ENCODE peak calls at places on chromosome 11, in nine cellular contexts. One of them, this sample, is unnamed.

GRCh38 chr11:15692739-15693138 is 578.0 kb downstream of the INSC start:
- DNase-seq in PC-9: no peak
- DNase-seq in ovary: no peak
- DNase-seq in T-helper 2 cell: no peak
- DNase-seq in stimulated activated CD8-positive, alpha-beta memory T cell treated with anti-CD3 and anti-CD28 coated beads, Interleukin-7, amount 100 ng/mL, for 24 hours: no peak
- DNase-seq in memory B cell: no peak
- DNase-seq in lower leg skin: no peak
- DNase-seq in cardiac muscle cell: no peak
- DNase-seq in esophagus squamous epithelium: no peak
- DNase-seq in this sample: no peak

GRCh38 chr11:78080084-78080817 is 589 bp upstream of the NDUFC2 start:
- DNase-seq in PC-9: no peak
- DNase-seq in ovary: no peak
- DNase-seq in T-helper 2 cell: no peak
- DNase-seq in stimulated activated CD8-positive, alpha-beta memory T cell treated with anti-CD3 and anti-CD28 coated beads, Interleukin-7, amount 100 ng/mL, for 24 hours: no peak
- DNase-seq in memory B cell: no peak
- DNase-seq in lower leg skin: no peak
- DNase-seq in cardiac muscle cell: no peak
- DNase-seq in esophagus squamous epithelium: no peak
- DNase-seq in this sample: no peak

GRCh38 chr11:8832571-8833260 is 78.3 kb upstream of the AKIP1 start:
- DNase-seq in PC-9: peak; percentile 73
- DNase-seq in ovary: no peak
- DNase-seq in T-helper 2 cell: no peak
- DNase-seq in stimulated activated CD8-positive, alpha-beta memory T cell treated with anti-CD3 and anti-CD28 coated beads, Interleukin-7, amount 100 ng/mL, for 24 hours: no peak
- DNase-seq in memory B cell: no peak
- DNase-seq in lower leg skin: no peak
- DNase-seq in cardiac muscle cell: no peak
- DNase-seq in esophagus squamous epithelium: no peak
- DNase-seq in this sample: no peak

GRCh38 chr11:66745356-66746235 is 16.6 kb upstream of the SPTBN2 start:
- DNase-seq in PC-9: peak; percentile 58
- DNase-seq in ovary: no peak
- DNase-seq in T-helper 2 cell: no peak
- DNase-seq in stimulated activated CD8-positive, alpha-beta memory T cell treated with anti-CD3 and anti-CD28 coated beads, Interleukin-7, amount 100 ng/mL, for 24 hours: no peak
- DNase-seq in memory B cell: no peak
- DNase-seq in lower leg skin: peak; percentile 15
- DNase-seq in cardiac muscle cell: no peak
- DNase-seq in esophagus squamous epithelium: no peak
- DNase-seq in this sample: peak; percentile 62

GRCh38 chr11:65871811-65872548 is 620 bp downstream of the EFEMP2 start:
- DNase-seq in PC-9: no peak
- DNase-seq in ovary: peak; percentile 62
- DNase-seq in T-helper 2 cell: no peak
- DNase-seq in stimulated activated CD8-positive, alpha-beta memory T cell treated with anti-CD3 and anti-CD28 coated beads, Interleukin-7, amount 100 ng/mL, for 24 hours: no peak
- DNase-seq in memory B cell: no peak
- DNase-seq in lower leg skin: no peak
- DNase-seq in cardiac muscle cell: peak; percentile 61
- DNase-seq in esophagus squamous epithelium: no peak
- DNase-seq in this sample: no peak

GRCh38 chr11:57213282-57214086 is 23.6 kb downstream of the APLNR start:
- DNase-seq in PC-9: no peak
- DNase-seq in ovary: no peak
- DNase-seq in T-helper 2 cell: no peak
- DNase-seq in stimulated activated CD8-positive, alpha-beta memory T cell treated with anti-CD3 and anti-CD28 coated beads, Interleukin-7, amount 100 ng/mL, for 24 hours: no peak
- DNase-seq in memory B cell: no peak
- DNase-seq in lower leg skin: no peak
- DNase-seq in cardiac muscle cell: peak; percentile 50
- DNase-seq in esophagus squamous epithelium: no peak
- DNase-seq in this sample: no peak

GRCh38 chr11:68127791-68128681 is 6.8 kb upstream of the CHKA start:
- DNase-seq in PC-9: peak; percentile 95
- DNase-seq in ovary: peak; percentile 90
- DNase-seq in T-helper 2 cell: no peak
- DNase-seq in stimulated activated CD8-positive, alpha-beta memory T cell treated with anti-CD3 and anti-CD28 coated beads, Interleukin-7, amount 100 ng/mL, for 24 hours: no peak
- DNase-seq in memory B cell: no peak
- DNase-seq in lower leg skin: no peak
- DNase-seq in cardiac muscle cell: peak; percentile 95
- DNase-seq in esophagus squamous epithelium: no peak
- DNase-seq in this sample: no peak

GRCh38 chr11:94771390-94771789 is 3.2 kb downstream of the AMOTL1 start:
- DNase-seq in PC-9: no peak
- DNase-seq in ovary: no peak
- DNase-seq in T-helper 2 cell: no peak
- DNase-seq in stimulated activated CD8-positive, alpha-beta memory T cell treated with anti-CD3 and anti-CD28 coated beads, Interleukin-7, amount 100 ng/mL, for 24 hours: no peak
- DNase-seq in memory B cell: no peak
- DNase-seq in lower leg skin: no peak
- DNase-seq in cardiac muscle cell: no peak
- DNase-seq in esophagus squamous epithelium: no peak
- DNase-seq in this sample: no peak

GRCh38 chr11:71432761-71433647 is 15.2 kb downstream of the DHCR7 start:
- DNase-seq in PC-9: no peak
- DNase-seq in ovary: no peak
- DNase-seq in T-helper 2 cell: no peak
- DNase-seq in stimulated activated CD8-positive, alpha-beta memory T cell treated with anti-CD3 and anti-CD28 coated beads, Interleukin-7, amount 100 ng/mL, for 24 hours: no peak
- DNase-seq in memory B cell: no peak
- DNase-seq in lower leg skin: no peak
- DNase-seq in cardiac muscle cell: no peak
- DNase-seq in esophagus squamous epithelium: no peak
- DNase-seq in this sample: no peak

GRCh38 chr11:78109011-78109685 is 29.5 kb upstream of the NDUFC2 start:
- DNase-seq in PC-9: no peak
- DNase-seq in ovary: no peak
- DNase-seq in T-helper 2 cell: no peak
- DNase-seq in stimulated activated CD8-positive, alpha-beta memory T cell treated with anti-CD3 and anti-CD28 coated beads, Interleukin-7, amount 100 ng/mL, for 24 hours: no peak
- DNase-seq in memory B cell: no peak
- DNase-seq in lower leg skin: no peak
- DNase-seq in cardiac muscle cell: no peak
- DNase-seq in esophagus squamous epithelium: no peak
- DNase-seq in this sample: no peak

GRCh38 chr11:77406396-77406795 is 67.5 kb downstream of the PAK1 start:
- DNase-seq in PC-9: no peak
- DNase-seq in ovary: no peak
- DNase-seq in T-helper 2 cell: no peak
- DNase-seq in stimulated activated CD8-positive, alpha-beta memory T cell treated with anti-CD3 and anti-CD28 coated beads, Interleukin-7, amount 100 ng/mL, for 24 hours: no peak
- DNase-seq in memory B cell: no peak
- DNase-seq in lower leg skin: no peak
- DNase-seq in cardiac muscle cell: no peak
- DNase-seq in esophagus squamous epithelium: no peak
- DNase-seq in this sample: peak; percentile 69

GRCh38 chr11:61814958-61815789 is 1.6 kb downstream of the FADS1 start:
- DNase-seq in PC-9: peak; percentile 99
- DNase-seq in ovary: peak; percentile 98
- DNase-seq in T-helper 2 cell: no peak
- DNase-seq in stimulated activated CD8-positive, alpha-beta memory T cell treated with anti-CD3 and anti-CD28 coated beads, Interleukin-7, amount 100 ng/mL, for 24 hours: no peak
- DNase-seq in memory B cell: peak; percentile 38
- DNase-seq in lower leg skin: peak; percentile 90
- DNase-seq in cardiac muscle cell: peak; percentile 99
- DNase-seq in esophagus squamous epithelium: peak; percentile 31
- DNase-seq in this sample: peak; percentile 88

GRCh38 chr11:114044042-114044871 is 15.3 kb upstream of the ZBTB16 start:
- DNase-seq in PC-9: no peak
- DNase-seq in ovary: no peak
- DNase-seq in T-helper 2 cell: peak; percentile 53
- DNase-seq in stimulated activated CD8-positive, alpha-beta memory T cell treated with anti-CD3 and anti-CD28 coated beads, Interleukin-7, amount 100 ng/mL, for 24 hours: no peak
- DNase-seq in memory B cell: no peak
- DNase-seq in lower leg skin: no peak
- DNase-seq in cardiac muscle cell: no peak
- DNase-seq in esophagus squamous epithelium: no peak
- DNase-seq in this sample: no peak

GRCh38 chr11:120756931-120757330 is 245.4 kb downstream of the GRIK4 start:
- DNase-seq in PC-9: no peak
- DNase-seq in ovary: no peak
- DNase-seq in T-helper 2 cell: no peak
- DNase-seq in stimulated activated CD8-positive, alpha-beta memory T cell treated with anti-CD3 and anti-CD28 coated beads, Interleukin-7, amount 100 ng/mL, for 24 hours: no peak
- DNase-seq in memory B cell: no peak
- DNase-seq in lower leg skin: no peak
- DNase-seq in cardiac muscle cell: no peak
- DNase-seq in esophagus squamous epithelium: no peak
- DNase-seq in this sample: no peak

GRCh38 chr11:66339163-66339675 is 3.0 kb upstream of the RIN1 start:
- DNase-seq in PC-9: no peak
- DNase-seq in ovary: no peak
- DNase-seq in T-helper 2 cell: no peak
- DNase-seq in stimulated activated CD8-positive, alpha-beta memory T cell treated with anti-CD3 and anti-CD28 coated beads, Interleukin-7, amount 100 ng/mL, for 24 hours: no peak
- DNase-seq in memory B cell: no peak
- DNase-seq in lower leg skin: no peak
- DNase-seq in cardiac muscle cell: no peak
- DNase-seq in esophagus squamous epithelium: no peak
- DNase-seq in this sample: no peak

GRCh38 chr11:10076458-10077141 is 217.4 kb downstream of the SBF2 start:
- DNase-seq in PC-9: peak; percentile 12
- DNase-seq in ovary: peak; percentile 65
- DNase-seq in T-helper 2 cell: no peak
- DNase-seq in stimulated activated CD8-positive, alpha-beta memory T cell treated with anti-CD3 and anti-CD28 coated beads, Interleukin-7, amount 100 ng/mL, for 24 hours: no peak
- DNase-seq in memory B cell: peak; percentile 36
- DNase-seq in lower leg skin: no peak
- DNase-seq in cardiac muscle cell: peak; percentile 52
- DNase-seq in esophagus squamous epithelium: no peak
- DNase-seq in this sample: no peak

GRCh38 chr11:112761911-112762685 is 199.1 kb upstream of the NCAM1 start:
- DNase-seq in PC-9: no peak
- DNase-seq in ovary: no peak
- DNase-seq in T-helper 2 cell: no peak
- DNase-seq in stimulated activated CD8-positive, alpha-beta memory T cell treated with anti-CD3 and anti-CD28 coated beads, Interleukin-7, amount 100 ng/mL, for 24 hours: no peak
- DNase-seq in memory B cell: no peak
- DNase-seq in lower leg skin: no peak
- DNase-seq in cardiac muscle cell: no peak
- DNase-seq in esophagus squamous epithelium: no peak
- DNase-seq in this sample: no peak

GRCh38 chr11:95149659-95150294 is 60.1 kb downstream of the ENDOD1 start:
- DNase-seq in PC-9: peak; percentile 74
- DNase-seq in ovary: no peak
- DNase-seq in T-helper 2 cell: no peak
- DNase-seq in stimulated activated CD8-positive, alpha-beta memory T cell treated with anti-CD3 and anti-CD28 coated beads, Interleukin-7, amount 100 ng/mL, for 24 hours: no peak
- DNase-seq in memory B cell: no peak
- DNase-seq in lower leg skin: peak; percentile 31
- DNase-seq in cardiac muscle cell: no peak
- DNase-seq in esophagus squamous epithelium: no peak
- DNase-seq in this sample: no peak

GRCh38 chr11:111310088-111310487 is 11.7 kb downstream of the POU2AF3 start:
- DNase-seq in PC-9: peak; percentile 24
- DNase-seq in ovary: no peak
- DNase-seq in T-helper 2 cell: no peak
- DNase-seq in stimulated activated CD8-positive, alpha-beta memory T cell treated with anti-CD3 and anti-CD28 coated beads, Interleukin-7, amount 100 ng/mL, for 24 hours: no peak
- DNase-seq in memory B cell: no peak
- DNase-seq in lower leg skin: no peak
- DNase-seq in cardiac muscle cell: no peak
- DNase-seq in esophagus squamous epithelium: no peak
- DNase-seq in this sample: peak; percentile 92

GRCh38 chr11:46273511-46274205 is 3.8 kb upstream of the CREB3L1 start:
- DNase-seq in PC-9: no peak
- DNase-seq in ovary: no peak
- DNase-seq in T-helper 2 cell: no peak
- DNase-seq in stimulated activated CD8-positive, alpha-beta memory T cell treated with anti-CD3 and anti-CD28 coated beads, Interleukin-7, amount 100 ng/mL, for 24 hours: no peak
- DNase-seq in memory B cell: no peak
- DNase-seq in lower leg skin: no peak
- DNase-seq in cardiac muscle cell: no peak
- DNase-seq in esophagus squamous epithelium: no peak
- DNase-seq in this sample: peak; percentile 69

GRCh38 chr11:7548659-7549283 is 35.0 kb downstream of the PPFIBP2 start:
- DNase-seq in PC-9: no peak
- DNase-seq in ovary: no peak
- DNase-seq in T-helper 2 cell: no peak
- DNase-seq in stimulated activated CD8-positive, alpha-beta memory T cell treated with anti-CD3 and anti-CD28 coated beads, Interleukin-7, amount 100 ng/mL, for 24 hours: no peak
- DNase-seq in memory B cell: no peak
- DNase-seq in lower leg skin: no peak
- DNase-seq in cardiac muscle cell: peak; percentile 46
- DNase-seq in esophagus squamous epithelium: no peak
- DNase-seq in this sample: no peak